ENCODE peak calls at places on chromosome 10, in nine cellular contexts. B is CD4-positive, alpha-beta T cell; Y is aorta; L is hepatocyte; G is substantia nigra; X is K562; D is neural progenitor cell; M is HL-60; I is H9. V is an unnamed sample.

GRCh38 chr10:103847909-103848468 is 7.4 kb downstream of the SH3PXD2A start:
- DNase-seq in G (no peak), L (no peak), D (peak; percentile 46), M (no peak), I (peak; percentile 56), X (no peak), Y (no peak), B (no peak), V (no peak)

GRCh38 chr10:114649217-114649906 is 8.7 kb downstream of the ABLIM1 start:
- DNase-seq in B (no peak), X (no peak), G (no peak), D (no peak), M (no peak), I (no peak), Y (no peak), L (no peak), V (no peak)

GRCh38 chr10:47065903-47066302 is 154.7 kb downstream of the PTPN20 start:
- DNase-seq in G (no peak), I (no peak), X (no peak), Y (no peak), M (no peak), L (no peak), D (no peak), B (no peak), V (no peak)

GRCh38 chr10:102485093-102485785 is 17.3 kb downstream of the ACTR1A start:
- DNase-seq in X (no peak), D (no peak), B (no peak), I (no peak), G (peak; percentile 13), M (no peak), Y (peak; percentile 38), L (no peak), V (no peak)

GRCh38 chr10:98400482-98400881 is 14.5 kb downstream of the PYROXD2 start:
- DNase-seq in L (no peak), M (no peak), B (no peak), I (no peak), Y (no peak), G (no peak), X (no peak), D (no peak), V (no peak)

GRCh38 chr10:16857419-16857818 is 40.2 kb upstream of the RSU1 start:
- DNase-seq in I (no peak), D (no peak), B (no peak), Y (no peak), M (no peak), X (no peak), L (no peak), G (no peak), V (no peak)

GRCh38 chr10:103069453-103070331 is 123.4 kb downstream of the NT5C2 start:
- DNase-seq in B (peak; percentile 68), X (peak; percentile 34), L (peak; percentile 85), D (peak; percentile 79), M (peak; percentile 62), I (peak; percentile 69), Y (no peak), G (no peak), V (peak; percentile 58)

GRCh38 chr10:70267161-70267933 is 16.5 kb downstream of the NPFFR1 start:
- DNase-seq in I (peak; percentile 73), X (peak; percentile 43), B (no peak), D (peak; percentile 51), G (no peak), M (no peak), Y (no peak), L (peak; percentile 76), V (no peak)

GRCh38 chr10:51046668-51047067 is 27.6 kb upstream of the PRKG1 start:
- DNase-seq in L (no peak), D (no peak), Y (no peak), I (no peak), G (no peak), M (no peak), X (no peak), B (no peak), V (no peak)

GRCh38 chr10:29946953-29947700 is 112.3 kb downstream of the JCAD start:
- DNase-seq in L (peak; percentile 51), Y (peak; percentile 83), X (no peak), D (peak; percentile 27), G (no peak), I (no peak), B (no peak), M (no peak), V (no peak)

GRCh38 chr10:67618116-67618515 is 77.9 kb downstream of the CTNNA3 start:
- DNase-seq in L (no peak), G (no peak), X (no peak), B (no peak), I (no peak), M (no peak), Y (no peak), D (no peak), V (no peak)

GRCh38 chr10:94133239-94133638 is 139.5 kb downstream of the PLCE1 start:
- DNase-seq in D (no peak), I (no peak), M (no peak), Y (no peak), L (no peak), G (peak; percentile 34), B (no peak), X (no peak), V (no peak)

GRCh38 chr10:103736763-103737162 is 118.6 kb downstream of the SH3PXD2A start:
- DNase-seq in Y (no peak), L (no peak), X (peak; percentile 55), G (no peak), D (peak; percentile 84), B (no peak), M (no peak), I (peak; percentile 95), V (no peak)

GRCh38 chr10:1404953-1405260 is 332.4 kb downstream of the ADARB2 start:
- DNase-seq in B (no peak), X (no peak), L (no peak), I (no peak), Y (no peak), G (no peak), M (no peak), D (no peak), V (no peak)

GRCh38 chr10:3775671-3776551 is 9.1 kb downstream of the KLF6 start:
- DNase-seq in D (peak; percentile 63), X (no peak), B (no peak), G (no peak), M (peak; percentile 51), Y (no peak), I (peak; percentile 71), L (peak; percentile 70), V (no peak)

GRCh38 chr10:73859441-73860049 is 14.8 kb downstream of the CAMK2G start:
- DNase-seq in L (no peak), D (no peak), B (no peak), G (no peak), I (no peak), Y (peak; percentile 59), M (no peak), X (no peak), V (peak; percentile 54)

GRCh38 chr10:92080244-92080643 is 156.7 kb downstream of the BTAF1 start:
- DNase-seq in X (no peak), L (no peak), I (no peak), Y (no peak), M (no peak), B (no peak), D (no peak), G (no peak), V (no peak)

GRCh38 chr10:86086418-86086817 is 280.2 kb downstream of the GRID1 start:
- DNase-seq in L (no peak), B (no peak), Y (peak; percentile 20), G (no peak), X (no peak), D (no peak), I (no peak), M (no peak), V (no peak)

GRCh38 chr10:125820705-125821104 is 2.4 kb downstream of the UROS start:
- DNase-seq in D (no peak), Y (no peak), I (no peak), L (no peak), B (no peak), G (no peak), X (no peak), M (no peak), V (no peak)

GRCh38 chr10:117136391-117136975 is 1.6 kb downstream of the VAX1 start:
- DNase-seq in X (no peak), L (no peak), Y (no peak), D (peak; percentile 36), M (no peak), I (peak; percentile 41), B (no peak), G (no peak), V (no peak)

DNA sequence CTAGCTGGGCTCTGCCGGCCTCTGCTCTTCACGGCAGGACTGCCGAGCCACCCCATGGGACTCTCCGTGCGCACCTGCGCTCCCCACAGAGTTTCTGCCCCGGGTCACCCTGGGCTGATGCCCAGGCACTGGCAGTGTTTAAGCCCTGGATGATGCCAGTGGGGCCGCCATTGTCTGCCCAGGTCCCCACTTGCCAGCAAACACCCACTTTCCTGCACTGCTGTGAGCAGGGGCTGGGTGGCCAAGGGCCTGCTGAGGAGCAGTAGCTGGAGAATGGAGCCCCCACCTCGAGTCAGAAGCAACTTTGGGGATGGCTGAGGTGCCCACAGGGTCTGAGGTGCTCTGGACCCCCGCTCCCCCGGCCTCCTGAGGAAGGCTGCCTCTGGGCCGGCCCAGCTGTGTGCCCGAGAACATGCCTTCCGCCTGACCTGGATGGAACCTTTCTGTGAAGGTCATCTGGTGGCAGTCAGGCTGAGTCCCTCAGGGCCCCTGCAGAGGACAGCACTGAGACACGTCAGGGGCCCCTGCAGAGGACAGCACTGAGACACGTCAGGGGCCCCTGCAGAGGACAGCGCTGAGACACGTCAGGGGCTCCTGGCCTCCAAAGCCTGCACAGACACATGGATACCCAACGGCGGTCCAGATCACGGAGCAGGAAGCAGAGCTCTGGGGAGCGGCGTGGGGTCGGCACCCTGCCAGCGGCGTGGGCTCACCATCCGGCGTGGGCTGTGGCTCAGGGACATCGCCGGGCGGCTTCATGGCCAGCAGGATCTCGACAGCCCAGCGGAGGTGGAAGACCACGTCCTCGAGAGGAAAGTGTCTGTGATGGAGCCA is 62.0 kb downstream of the CFAP46 start:
- DNase-seq in B (no peak), I (peak; percentile 18), D (no peak), G (no peak), L (no peak), M (no peak), X (no peak), Y (peak; percentile 66), V (no peak)
- H3K27ac ChIP-seq in B (no peak overlapping the region), I (no peak overlapping the region), D (no peak overlapping the region), G (no peak overlapping the region), L (no peak overlapping the region), M (no peak overlapping the region), X (no peak overlapping the region), Y (no peak overlapping the region), V (no peak overlapping the region)

GRCh38 chr10:27503498-27504006 is 552 bp upstream of the RAB18 start:
- DNase-seq in I (no peak), Y (no peak), G (no peak), B (no peak), D (no peak), X (no peak), L (no peak), M (no peak), V (no peak)
- H3K27ac ChIP-seq in I (no peak overlapping the region), Y (peak overlapping the region; percentile 23), G (peak overlapping the region; percentile 70), B (peak overlapping the region; percentile 68), D (no peak overlapping the region), X (peak overlapping the region; percentile 78), L (peak overlapping the region; percentile 18), M (peak overlapping the region; percentile 72), V (peak overlapping the region; percentile 81)

GRCh38 chr10:124739119-124739921 is 4.9 kb downstream of the FAM53B start:
- DNase-seq in L (peak; percentile 29), B (no peak), M (no peak), D (peak; percentile 27), Y (no peak), G (no peak), X (no peak), I (no peak), V (no peak)
- H3K27ac ChIP-seq in L (peak overlapping the region; percentile 85), B (peak overlapping the region; percentile 60), M (no peak overlapping the region), D (peak overlapping the region; percentile 7), Y (no peak overlapping the region), G (peak overlapping the region; percentile 96), X (no peak overlapping the region), I (no peak overlapping the region), V (peak overlapping the region; percentile 13)

GRCh38 chr10:75395955-75396860 is 5.4 kb downstream of the ZNF503 start:
- DNase-seq in Y (peak; percentile 79), X (no peak), I (peak; percentile 43), G (no peak), M (no peak), L (peak; percentile 49), D (peak; percentile 60), B (no peak), V (no peak)
- H3K27ac ChIP-seq in Y (peak overlapping the region; percentile 25), X (no peak overlapping the region), I (no peak overlapping the region), G (peak overlapping the region; percentile 4), M (no peak overlapping the region), L (peak overlapping the region; percentile 96), D (no peak overlapping the region), B (no peak overlapping the region), V (no peak overlapping the region)

V was measured in CD8-positive, alpha-beta T cell.